ENCODE peak calls at places on chromosome 4, in ten cellular contexts. C is HCT116, S is NCI-H2107, Y is glutamatergic neuron, E is adipocyte, U is fibroblast of the conjunctiva, Q is T follicular helper cell, D is ELR, X is MM.1S, V is SW 1271. N is an unnamed sample.

GRCh38 chr4:143618811-143619210 is 81.7 kb downstream of the FREM3 start:
- DNase-seq in S (no peak), U (no peak), E (no peak), Q (no peak), X (no peak), V (no peak), D (no peak), Y (no peak), C (no peak), N (no peak)

GRCh38 chr4:15961778-15962510 is 1.0 kb downstream of the FGFBP2 start:
- DNase-seq in Q (no peak), E (no peak), S (no peak), X (no peak), V (no peak), U (no peak), Y (no peak), C (no peak), D (no peak), N (no peak)

GRCh38 chr4:30718889-30719252 is 1.3 kb upstream of the PCDH7 start:
- DNase-seq in U (no peak), C (no peak), Y (no peak), X (no peak), E (peak), S (no peak), V (peak), D (peak), Q (no peak), N (no peak)

GRCh38 chr4:164224871-164225270 is 529.1 kb upstream of the SMIM31 start:
- DNase-seq in S (no peak), E (no peak), Q (no peak), X (no peak), C (no peak), U (no peak), Y (no peak), V (no peak), D (no peak), N (no peak)

GRCh38 chr4:88177981-88178632 is 19.7 kb upstream of the ABCG2 start:
- DNase-seq in V (no peak), S (no peak), X (peak), E (peak), Q (no peak), D (peak), Y (no peak), U (peak), C (peak), N (peak)

GRCh38 chr4:140645614-140646412 is 77.1 kb upstream of the UCP1 start:
- DNase-seq in V (no peak), X (no peak), Q (no peak), Y (no peak), D (no peak), S (no peak), U (no peak), E (no peak), C (no peak), N (no peak)

GRCh38 chr4:80471701-80472100 is 136.2 kb downstream of the CFAP299 start:
- DNase-seq in Y (peak), U (no peak), C (no peak), X (peak), V (no peak), S (peak), Q (no peak), D (no peak), E (no peak), N (no peak)

GRCh38 chr4:159697322-159698283 is 594.7 kb downstream of the RAPGEF2 start:
- DNase-seq in Q (no peak), D (no peak), X (no peak), S (no peak), Y (no peak), E (no peak), C (no peak), V (no peak), U (no peak), N (no peak)

GRCh38 chr4:143405197-143405730 is 68.6 kb downstream of the GAB1 start:
- DNase-seq in V (no peak), Q (no peak), D (no peak), C (no peak), X (peak), Y (no peak), U (no peak), E (no peak), S (no peak), N (no peak)

GRCh38 chr4:8690216-8690786 is 97.7 kb downstream of the CPZ start:
- DNase-seq in Q (no peak), D (no peak), C (no peak), U (no peak), X (no peak), E (no peak), S (no peak), V (no peak), Y (no peak), N (no peak)

GRCh38 chr4:128770807-128771206 is 38.7 kb upstream of the JADE1 start:
- DNase-seq in Q (no peak), S (no peak), C (no peak), U (no peak), V (no peak), X (no peak), E (no peak), D (no peak), Y (no peak), N (no peak)

GRCh38 chr4:39114436-39114835 is 52.4 kb downstream of the KLHL5 start:
- DNase-seq in D (no peak), V (no peak), Y (no peak), X (no peak), Q (no peak), C (no peak), E (peak), U (no peak), S (no peak), N (no peak)

GRCh38 chr4:64158648-64159326 is 250.5 kb downstream of the TECRL start:
- DNase-seq in Q (peak), V (peak), S (no peak), U (peak), C (peak), X (peak), D (peak), E (peak), Y (peak), N (peak)

GRCh38 chr4:64625438-64625837 is 216.2 kb upstream of the TECRL start:
- DNase-seq in D (no peak), E (no peak), X (no peak), V (no peak), Q (no peak), U (no peak), Y (no peak), C (no peak), S (no peak), N (no peak)

GRCh38 chr4:77538144-77538543 is 67.5 kb upstream of the CXCL13 start:
- DNase-seq in S (no peak), C (peak), D (peak), Q (no peak), U (peak), X (peak), Y (no peak), V (peak), E (peak), N (no peak)

GRCh38 chr4:41133619-41134018 is 80.7 kb downstream of the APBB2 start:
- DNase-seq in C (no peak), V (no peak), X (no peak), D (no peak), U (no peak), Q (no peak), E (no peak), S (no peak), Y (no peak), N (no peak)

GRCh38 chr4:3190549-3190948 is 58.4 kb upstream of the MSANTD1 start:
- DNase-seq in U (no peak), V (no peak), Y (no peak), Q (no peak), S (no peak), E (no peak), X (no peak), C (no peak), D (no peak), N (no peak)

GRCh38 chr4:123832173-123833026 is 435.8 kb downstream of the SPRY1 start:
- DNase-seq in S (no peak), U (peak), Y (no peak), C (no peak), D (peak), Q (no peak), X (no peak), E (peak), V (peak), N (peak)

GRCh38 chr4:22986881-22987280 is 294.1 kb downstream of the GBA3 start:
- DNase-seq in U (no peak), E (no peak), D (no peak), Y (no peak), C (no peak), Q (no peak), V (no peak), X (no peak), S (no peak), N (no peak)

GRCh38 chr4:159070742-159071141 is 32.1 kb upstream of the RAPGEF2 start:
- DNase-seq in U (peak), Y (no peak), S (no peak), V (no peak), X (no peak), D (peak), Q (no peak), E (peak), C (no peak), N (no peak)

GRCh38 chr4:37891221-37892159 is 606 bp downstream of the TBC1D1 start:
- DNase-seq in U (no peak), X (peak), V (peak), S (no peak), E (peak), Q (peak), D (peak), Y (no peak), C (no peak), N (no peak)

GRCh38 chr4:185244763-185245162 is 35.4 kb downstream of the SNX25 start:
- DNase-seq in E (no peak), Q (no peak), U (no peak), S (no peak), Y (no peak), X (no peak), D (no peak), V (no peak), C (no peak), N (no peak)

GRCh38 chr4:120723986-120724385 is 198.5 kb downstream of the PRDM5 start:
- DNase-seq in Y (no peak), D (no peak), S (no peak), U (no peak), X (no peak), V (no peak), C (no peak), E (peak), Q (no peak), N (no peak)

GRCh38 chr4:142901166-142901662 is 55.1 kb upstream of the INPP4B start:
- DNase-seq in C (no peak), D (peak), U (no peak), E (no peak), Q (no peak), V (no peak), S (no peak), X (no peak), Y (no peak), N (no peak)

GRCh38 chr4:154004859-154005520 is 216.1 kb upstream of the SFRP2 start:
- DNase-seq in C (no peak), X (no peak), D (peak), E (peak), Q (no peak), Y (no peak), U (peak), S (no peak), V (no peak), N (no peak)

GRCh38 chr4:38804654-38805295 is at the start of gene TLR1:
- DNase-seq in D (peak), X (peak), E (peak), S (no peak), Y (no peak), V (peak), U (peak), Q (no peak), C (peak), N (peak)

GRCh38 chr4:102610476-102610875 is 109.3 kb downstream of the NFKB1 start:
- DNase-seq in S (no peak), V (no peak), C (no peak), Q (no peak), X (no peak), Y (peak), D (no peak), E (no peak), U (no peak), N (no peak)

GRCh38 chr4:140151700-140152014 is 2.3 kb downstream of the MAML3 start:
- DNase-seq in C (peak), D (peak), X (peak), Q (no peak), S (peak), V (peak), Y (peak), U (no peak), E (peak), N (peak)

GRCh38 chr4:114599231-114600065 is 841 bp downstream of the UGT8 start:
- DNase-seq in Q (no peak), Y (peak), V (no peak), X (no peak), C (peak), E (peak), U (no peak), D (no peak), S (no peak), N (no peak)

GRCh38 chr4:56908206-56909082 is 744 bp downstream of the REST start:
- DNase-seq in X (peak), D (peak), S (no peak), Q (peak), Y (peak), V (no peak), U (peak), E (peak), C (no peak), N (no peak)

GRCh38 chr4:7169134-7169533 is 23.2 kb upstream of the SORCS2 start:
- DNase-seq in Q (no peak), S (no peak), X (no peak), D (no peak), C (no peak), U (no peak), V (no peak), Y (no peak), E (no peak), N (no peak)

GRCh38 chr4:88477229-88477860 is 20.4 kb downstream of the HERC5 start:
- DNase-seq in U (no peak), E (no peak), Y (no peak), D (no peak), S (no peak), V (no peak), Q (no peak), C (no peak), X (no peak), N (no peak)

GRCh38 chr4:182938213-182938645 is 21.0 kb upstream of the DCTD start:
- DNase-seq in E (peak), U (peak), D (peak), V (peak), Q (peak), X (peak), C (peak), Y (peak), S (peak), N (no peak)